ENCODE peak calls at places on chromosomes 3 and 15, in ten cellular contexts. One of them, this sample, is unnamed.

GRCh38 chr3:37993811-37994638 is 3.4 kb downstream of the VILL start:
- DNase-seq in hypothalamus: peak; percentile 38
- DNase-seq in PC-3: no peak
- DNase-seq in stimulated activated CD4-positive, alpha-beta T cell treated with anti-CD3 and anti-CD28 coated beads, Interleukin-15, amount 100 ng/mL, for 1 hour: peak; percentile 50
- DNase-seq in CD4-positive, CD25-positive, alpha-beta regulatory T cell: peak; percentile 46
- DNase-seq in T-cell: peak; percentile 48
- DNase-seq in cardiac muscle cell: no peak
- DNase-seq in stimulated activated CD8-positive, alpha-beta memory T cell treated with anti-CD3 and anti-CD28 coated beads, Interleukin-15, amount 100 ng/mL, for 24 hours: peak; percentile 48
- DNase-seq in body of pancreas: peak; percentile 51
- DNase-seq in heart left ventricle: peak; percentile 87
- DNase-seq in this sample: no peak

GRCh38 chr3:178706411-178706810 is 170.2 kb downstream of the KCNMB2 start:
- DNase-seq in hypothalamus: no peak
- DNase-seq in PC-3: no peak
- DNase-seq in stimulated activated CD4-positive, alpha-beta T cell treated with anti-CD3 and anti-CD28 coated beads, Interleukin-15, amount 100 ng/mL, for 1 hour: no peak
- DNase-seq in CD4-positive, CD25-positive, alpha-beta regulatory T cell: no peak
- DNase-seq in T-cell: no peak
- DNase-seq in cardiac muscle cell: no peak
- DNase-seq in stimulated activated CD8-positive, alpha-beta memory T cell treated with anti-CD3 and anti-CD28 coated beads, Interleukin-15, amount 100 ng/mL, for 24 hours: no peak
- DNase-seq in body of pancreas: no peak
- DNase-seq in heart left ventricle: no peak
- DNase-seq in this sample: no peak

GRCh38 chr15:67026171-67026967 is 39.0 kb upstream of the SMAD3 start:
- DNase-seq in hypothalamus: no peak
- DNase-seq in PC-3: no peak
- DNase-seq in stimulated activated CD4-positive, alpha-beta T cell treated with anti-CD3 and anti-CD28 coated beads, Interleukin-15, amount 100 ng/mL, for 1 hour: no peak
- DNase-seq in CD4-positive, CD25-positive, alpha-beta regulatory T cell: no peak
- DNase-seq in T-cell: no peak
- DNase-seq in cardiac muscle cell: no peak
- DNase-seq in stimulated activated CD8-positive, alpha-beta memory T cell treated with anti-CD3 and anti-CD28 coated beads, Interleukin-15, amount 100 ng/mL, for 24 hours: no peak
- DNase-seq in body of pancreas: no peak
- DNase-seq in heart left ventricle: no peak
- DNase-seq in this sample: no peak

GRCh38 chr15:61393949-61394348 is 164.8 kb upstream of the RORA start:
- DNase-seq in hypothalamus: no peak
- DNase-seq in PC-3: no peak
- DNase-seq in stimulated activated CD4-positive, alpha-beta T cell treated with anti-CD3 and anti-CD28 coated beads, Interleukin-15, amount 100 ng/mL, for 1 hour: no peak
- DNase-seq in CD4-positive, CD25-positive, alpha-beta regulatory T cell: no peak
- DNase-seq in T-cell: no peak
- DNase-seq in cardiac muscle cell: no peak
- DNase-seq in stimulated activated CD8-positive, alpha-beta memory T cell treated with anti-CD3 and anti-CD28 coated beads, Interleukin-15, amount 100 ng/mL, for 24 hours: no peak
- DNase-seq in body of pancreas: no peak
- DNase-seq in heart left ventricle: no peak
- DNase-seq in this sample: no peak

GRCh38 chr3:189737071-189737470 is 105.9 kb downstream of the TP63 start:
- DNase-seq in hypothalamus: no peak
- DNase-seq in PC-3: peak; percentile 26
- DNase-seq in stimulated activated CD4-positive, alpha-beta T cell treated with anti-CD3 and anti-CD28 coated beads, Interleukin-15, amount 100 ng/mL, for 1 hour: no peak
- DNase-seq in CD4-positive, CD25-positive, alpha-beta regulatory T cell: no peak
- DNase-seq in T-cell: no peak
- DNase-seq in cardiac muscle cell: no peak
- DNase-seq in stimulated activated CD8-positive, alpha-beta memory T cell treated with anti-CD3 and anti-CD28 coated beads, Interleukin-15, amount 100 ng/mL, for 24 hours: no peak
- DNase-seq in body of pancreas: no peak
- DNase-seq in heart left ventricle: no peak
- DNase-seq in this sample: no peak

GRCh38 chr3:76585794-76586392 is 454.0 kb upstream of the ROBO2 start:
- DNase-seq in hypothalamus: no peak
- DNase-seq in PC-3: peak; percentile 50
- DNase-seq in stimulated activated CD4-positive, alpha-beta T cell treated with anti-CD3 and anti-CD28 coated beads, Interleukin-15, amount 100 ng/mL, for 1 hour: no peak
- DNase-seq in CD4-positive, CD25-positive, alpha-beta regulatory T cell: no peak
- DNase-seq in T-cell: no peak
- DNase-seq in cardiac muscle cell: peak; percentile 39
- DNase-seq in stimulated activated CD8-positive, alpha-beta memory T cell treated with anti-CD3 and anti-CD28 coated beads, Interleukin-15, amount 100 ng/mL, for 24 hours: no peak
- DNase-seq in body of pancreas: no peak
- DNase-seq in heart left ventricle: no peak
- DNase-seq in this sample: no peak

GRCh38 chr3:3664916-3665315 is 134.3 kb upstream of the LRRN1 start:
- DNase-seq in hypothalamus: no peak
- DNase-seq in PC-3: no peak
- DNase-seq in stimulated activated CD4-positive, alpha-beta T cell treated with anti-CD3 and anti-CD28 coated beads, Interleukin-15, amount 100 ng/mL, for 1 hour: no peak
- DNase-seq in CD4-positive, CD25-positive, alpha-beta regulatory T cell: no peak
- DNase-seq in T-cell: no peak
- DNase-seq in cardiac muscle cell: no peak
- DNase-seq in stimulated activated CD8-positive, alpha-beta memory T cell treated with anti-CD3 and anti-CD28 coated beads, Interleukin-15, amount 100 ng/mL, for 24 hours: no peak
- DNase-seq in body of pancreas: no peak
- DNase-seq in heart left ventricle: no peak
- DNase-seq in this sample: no peak

GRCh38 chr3:180430896-180431295 is 171.1 kb upstream of the TTC14 start:
- DNase-seq in hypothalamus: no peak
- DNase-seq in PC-3: no peak
- DNase-seq in stimulated activated CD4-positive, alpha-beta T cell treated with anti-CD3 and anti-CD28 coated beads, Interleukin-15, amount 100 ng/mL, for 1 hour: no peak
- DNase-seq in CD4-positive, CD25-positive, alpha-beta regulatory T cell: no peak
- DNase-seq in T-cell: no peak
- DNase-seq in cardiac muscle cell: no peak
- DNase-seq in stimulated activated CD8-positive, alpha-beta memory T cell treated with anti-CD3 and anti-CD28 coated beads, Interleukin-15, amount 100 ng/mL, for 24 hours: no peak
- DNase-seq in body of pancreas: no peak
- DNase-seq in heart left ventricle: no peak
- DNase-seq in this sample: no peak

GRCh38 chr15:88256261-88257230 is at the start of gene NTRK3:
- DNase-seq in hypothalamus: peak; percentile 66
- DNase-seq in PC-3: no peak
- DNase-seq in stimulated activated CD4-positive, alpha-beta T cell treated with anti-CD3 and anti-CD28 coated beads, Interleukin-15, amount 100 ng/mL, for 1 hour: no peak
- DNase-seq in CD4-positive, CD25-positive, alpha-beta regulatory T cell: no peak
- DNase-seq in T-cell: no peak
- DNase-seq in cardiac muscle cell: peak; percentile 53
- DNase-seq in stimulated activated CD8-positive, alpha-beta memory T cell treated with anti-CD3 and anti-CD28 coated beads, Interleukin-15, amount 100 ng/mL, for 24 hours: no peak
- DNase-seq in body of pancreas: no peak
- DNase-seq in heart left ventricle: no peak
- DNase-seq in this sample: no peak

GRCh38 chr3:14453841-14454630 is 51.6 kb downstream of the SLC6A6 start:
- DNase-seq in hypothalamus: no peak
- DNase-seq in PC-3: no peak
- DNase-seq in stimulated activated CD4-positive, alpha-beta T cell treated with anti-CD3 and anti-CD28 coated beads, Interleukin-15, amount 100 ng/mL, for 1 hour: no peak
- DNase-seq in CD4-positive, CD25-positive, alpha-beta regulatory T cell: no peak
- DNase-seq in T-cell: no peak
- DNase-seq in cardiac muscle cell: peak; percentile 26
- DNase-seq in stimulated activated CD8-positive, alpha-beta memory T cell treated with anti-CD3 and anti-CD28 coated beads, Interleukin-15, amount 100 ng/mL, for 24 hours: no peak
- DNase-seq in body of pancreas: no peak
- DNase-seq in heart left ventricle: no peak
- DNase-seq in this sample: no peak

GRCh38 chr3:9673082-9673481 is 23.8 kb downstream of the MTMR14 start:
- DNase-seq in hypothalamus: no peak
- DNase-seq in PC-3: no peak
- DNase-seq in stimulated activated CD4-positive, alpha-beta T cell treated with anti-CD3 and anti-CD28 coated beads, Interleukin-15, amount 100 ng/mL, for 1 hour: no peak
- DNase-seq in CD4-positive, CD25-positive, alpha-beta regulatory T cell: no peak
- DNase-seq in T-cell: no peak
- DNase-seq in cardiac muscle cell: no peak
- DNase-seq in stimulated activated CD8-positive, alpha-beta memory T cell treated with anti-CD3 and anti-CD28 coated beads, Interleukin-15, amount 100 ng/mL, for 24 hours: no peak
- DNase-seq in body of pancreas: no peak
- DNase-seq in heart left ventricle: peak; percentile 46
- DNase-seq in this sample: no peak

GRCh38 chr3:23950303-23950702 is 5.2 kb downstream of the NR1D2 start:
- DNase-seq in hypothalamus: no peak
- DNase-seq in PC-3: no peak
- DNase-seq in stimulated activated CD4-positive, alpha-beta T cell treated with anti-CD3 and anti-CD28 coated beads, Interleukin-15, amount 100 ng/mL, for 1 hour: no peak
- DNase-seq in CD4-positive, CD25-positive, alpha-beta regulatory T cell: no peak
- DNase-seq in T-cell: no peak
- DNase-seq in cardiac muscle cell: no peak
- DNase-seq in stimulated activated CD8-positive, alpha-beta memory T cell treated with anti-CD3 and anti-CD28 coated beads, Interleukin-15, amount 100 ng/mL, for 24 hours: no peak
- DNase-seq in body of pancreas: no peak
- DNase-seq in heart left ventricle: no peak
- DNase-seq in this sample: no peak

GRCh38 chr15:67080118-67080899 is 14.9 kb downstream of the SMAD3 start:
- DNase-seq in hypothalamus: no peak
- DNase-seq in PC-3: no peak
- DNase-seq in stimulated activated CD4-positive, alpha-beta T cell treated with anti-CD3 and anti-CD28 coated beads, Interleukin-15, amount 100 ng/mL, for 1 hour: no peak
- DNase-seq in CD4-positive, CD25-positive, alpha-beta regulatory T cell: no peak
- DNase-seq in T-cell: no peak
- DNase-seq in cardiac muscle cell: no peak
- DNase-seq in stimulated activated CD8-positive, alpha-beta memory T cell treated with anti-CD3 and anti-CD28 coated beads, Interleukin-15, amount 100 ng/mL, for 24 hours: no peak
- DNase-seq in body of pancreas: peak; percentile 54
- DNase-seq in heart left ventricle: peak; percentile 52
- DNase-seq in this sample: no peak

GRCh38 chr15:45148076-45149059 is 18.6 kb downstream of the DUOX1 start:
- DNase-seq in hypothalamus: no peak
- DNase-seq in PC-3: peak; percentile 71
- DNase-seq in stimulated activated CD4-positive, alpha-beta T cell treated with anti-CD3 and anti-CD28 coated beads, Interleukin-15, amount 100 ng/mL, for 1 hour: no peak
- DNase-seq in CD4-positive, CD25-positive, alpha-beta regulatory T cell: no peak
- DNase-seq in T-cell: no peak
- DNase-seq in cardiac muscle cell: no peak
- DNase-seq in stimulated activated CD8-positive, alpha-beta memory T cell treated with anti-CD3 and anti-CD28 coated beads, Interleukin-15, amount 100 ng/mL, for 24 hours: no peak
- DNase-seq in body of pancreas: no peak
- DNase-seq in heart left ventricle: no peak
- DNase-seq in this sample: no peak

GRCh38 chr15:60081976-60082375 is 77.9 kb downstream of the FOXB1 start:
- DNase-seq in hypothalamus: no peak
- DNase-seq in PC-3: no peak
- DNase-seq in stimulated activated CD4-positive, alpha-beta T cell treated with anti-CD3 and anti-CD28 coated beads, Interleukin-15, amount 100 ng/mL, for 1 hour: no peak
- DNase-seq in CD4-positive, CD25-positive, alpha-beta regulatory T cell: no peak
- DNase-seq in T-cell: no peak
- DNase-seq in cardiac muscle cell: no peak
- DNase-seq in stimulated activated CD8-positive, alpha-beta memory T cell treated with anti-CD3 and anti-CD28 coated beads, Interleukin-15, amount 100 ng/mL, for 24 hours: no peak
- DNase-seq in body of pancreas: no peak
- DNase-seq in heart left ventricle: no peak
- DNase-seq in this sample: no peak

GRCh38 chr3:127427666-127428065 is 139.8 kb upstream of the PRR20G start:
- DNase-seq in hypothalamus: no peak
- DNase-seq in PC-3: no peak
- DNase-seq in stimulated activated CD4-positive, alpha-beta T cell treated with anti-CD3 and anti-CD28 coated beads, Interleukin-15, amount 100 ng/mL, for 1 hour: no peak
- DNase-seq in CD4-positive, CD25-positive, alpha-beta regulatory T cell: no peak
- DNase-seq in T-cell: no peak
- DNase-seq in cardiac muscle cell: no peak
- DNase-seq in stimulated activated CD8-positive, alpha-beta memory T cell treated with anti-CD3 and anti-CD28 coated beads, Interleukin-15, amount 100 ng/mL, for 24 hours: no peak
- DNase-seq in body of pancreas: no peak
- DNase-seq in heart left ventricle: no peak
- DNase-seq in this sample: no peak

GRCh38 chr15:43541785-43542184 is 24.4 kb downstream of the MAP1A start:
- DNase-seq in hypothalamus: no peak
- DNase-seq in PC-3: no peak
- DNase-seq in stimulated activated CD4-positive, alpha-beta T cell treated with anti-CD3 and anti-CD28 coated beads, Interleukin-15, amount 100 ng/mL, for 1 hour: no peak
- DNase-seq in CD4-positive, CD25-positive, alpha-beta regulatory T cell: no peak
- DNase-seq in T-cell: no peak
- DNase-seq in cardiac muscle cell: no peak
- DNase-seq in stimulated activated CD8-positive, alpha-beta memory T cell treated with anti-CD3 and anti-CD28 coated beads, Interleukin-15, amount 100 ng/mL, for 24 hours: no peak
- DNase-seq in body of pancreas: no peak
- DNase-seq in heart left ventricle: no peak
- DNase-seq in this sample: no peak

GRCh38 chr15:82129769-82130168 is 84.0 kb upstream of the MEX3B start:
- DNase-seq in hypothalamus: no peak
- DNase-seq in PC-3: peak; percentile 87
- DNase-seq in stimulated activated CD4-positive, alpha-beta T cell treated with anti-CD3 and anti-CD28 coated beads, Interleukin-15, amount 100 ng/mL, for 1 hour: no peak
- DNase-seq in CD4-positive, CD25-positive, alpha-beta regulatory T cell: no peak
- DNase-seq in T-cell: no peak
- DNase-seq in cardiac muscle cell: no peak
- DNase-seq in stimulated activated CD8-positive, alpha-beta memory T cell treated with anti-CD3 and anti-CD28 coated beads, Interleukin-15, amount 100 ng/mL, for 24 hours: no peak
- DNase-seq in body of pancreas: no peak
- DNase-seq in heart left ventricle: no peak
- DNase-seq in this sample: no peak

GRCh38 chr3:45545476-45545875 is 49.1 kb upstream of the LIMD1 start:
- DNase-seq in hypothalamus: peak; percentile 59
- DNase-seq in PC-3: peak; percentile 45
- DNase-seq in stimulated activated CD4-positive, alpha-beta T cell treated with anti-CD3 and anti-CD28 coated beads, Interleukin-15, amount 100 ng/mL, for 1 hour: no peak
- DNase-seq in CD4-positive, CD25-positive, alpha-beta regulatory T cell: no peak
- DNase-seq in T-cell: no peak
- DNase-seq in cardiac muscle cell: no peak
- DNase-seq in stimulated activated CD8-positive, alpha-beta memory T cell treated with anti-CD3 and anti-CD28 coated beads, Interleukin-15, amount 100 ng/mL, for 24 hours: no peak
- DNase-seq in body of pancreas: no peak
- DNase-seq in heart left ventricle: peak; percentile 46
- DNase-seq in this sample: no peak

GRCh38 chr15:72579814-72580213 is 74.7 kb upstream of the GOLGA6B start:
- DNase-seq in hypothalamus: no peak
- DNase-seq in PC-3: no peak
- DNase-seq in stimulated activated CD4-positive, alpha-beta T cell treated with anti-CD3 and anti-CD28 coated beads, Interleukin-15, amount 100 ng/mL, for 1 hour: no peak
- DNase-seq in CD4-positive, CD25-positive, alpha-beta regulatory T cell: no peak
- DNase-seq in T-cell: no peak
- DNase-seq in cardiac muscle cell: no peak
- DNase-seq in stimulated activated CD8-positive, alpha-beta memory T cell treated with anti-CD3 and anti-CD28 coated beads, Interleukin-15, amount 100 ng/mL, for 24 hours: no peak
- DNase-seq in body of pancreas: no peak
- DNase-seq in heart left ventricle: no peak
- DNase-seq in this sample: no peak

GRCh38 chr3:24579008-24579407 is 84.4 kb upstream of the THRB start:
- DNase-seq in hypothalamus: no peak
- DNase-seq in PC-3: no peak
- DNase-seq in stimulated activated CD4-positive, alpha-beta T cell treated with anti-CD3 and anti-CD28 coated beads, Interleukin-15, amount 100 ng/mL, for 1 hour: no peak
- DNase-seq in CD4-positive, CD25-positive, alpha-beta regulatory T cell: no peak
- DNase-seq in T-cell: no peak
- DNase-seq in cardiac muscle cell: no peak
- DNase-seq in stimulated activated CD8-positive, alpha-beta memory T cell treated with anti-CD3 and anti-CD28 coated beads, Interleukin-15, amount 100 ng/mL, for 24 hours: no peak
- DNase-seq in body of pancreas: no peak
- DNase-seq in heart left ventricle: no peak
- DNase-seq in this sample: no peak

GRCh38 chr3:57094011-57094535 is 33.6 kb downstream of the SPATA12 start:
- DNase-seq in hypothalamus: no peak
- DNase-seq in PC-3: no peak
- DNase-seq in stimulated activated CD4-positive, alpha-beta T cell treated with anti-CD3 and anti-CD28 coated beads, Interleukin-15, amount 100 ng/mL, for 1 hour: no peak
- DNase-seq in CD4-positive, CD25-positive, alpha-beta regulatory T cell: no peak
- DNase-seq in T-cell: no peak
- DNase-seq in cardiac muscle cell: no peak
- DNase-seq in stimulated activated CD8-positive, alpha-beta memory T cell treated with anti-CD3 and anti-CD28 coated beads, Interleukin-15, amount 100 ng/mL, for 24 hours: no peak
- DNase-seq in body of pancreas: no peak
- DNase-seq in heart left ventricle: no peak
- DNase-seq in this sample: no peak

GRCh38 chr3:119679874-119680273 is 2.7 kb upstream of the COX17 start:
- DNase-seq in hypothalamus: no peak
- DNase-seq in PC-3: no peak
- DNase-seq in stimulated activated CD4-positive, alpha-beta T cell treated with anti-CD3 and anti-CD28 coated beads, Interleukin-15, amount 100 ng/mL, for 1 hour: no peak
- DNase-seq in CD4-positive, CD25-positive, alpha-beta regulatory T cell: no peak
- DNase-seq in T-cell: no peak
- DNase-seq in cardiac muscle cell: no peak
- DNase-seq in stimulated activated CD8-positive, alpha-beta memory T cell treated with anti-CD3 and anti-CD28 coated beads, Interleukin-15, amount 100 ng/mL, for 24 hours: no peak
- DNase-seq in body of pancreas: no peak
- DNase-seq in heart left ventricle: no peak
- DNase-seq in this sample: no peak

This sample was measured in cerebellar nuclear complex.